ENCODE peak calls at places on chromosomes 7 and 10, in four cellular contexts. R is GM12878, I is K562, S is HepG2. Q is an unnamed sample.

GRCh38 chr10:132516771-132517725 is 20.5 kb upstream of the INPP5A start:
- ATAC-seq in R (no peak), I (peak; percentile 82), S (peak; percentile 65), Q (peak; percentile 92)

GRCh38 chr10:6929157-6929830 is 349.2 kb upstream of the PRKCQ start:
- ATAC-seq in R (no peak), I (no peak), S (no peak), Q (no peak)

GRCh38 chr7:35704261-35704660 is 9.3 kb upstream of the HERPUD2 start:
- ATAC-seq in R (no peak), I (no peak), S (no peak), Q (no peak)

GRCh38 chr10:44986670-44987069 is 8.1 kb upstream of the DEPP1 start:
- ATAC-seq in R (no peak), I (no peak), S (no peak), Q (peak; percentile 54)

GRCh38 chr10:23556727-23557440 is 118.0 kb downstream of the OTUD1 start:
- ATAC-seq in R (no peak), I (no peak), S (no peak), Q (no peak)

GRCh38 chr10:44539178-44539577 is 154.3 kb upstream of the CXCL12 start:
- ATAC-seq in R (no peak), I (no peak), S (no peak), Q (no peak)

GRCh38 chr7:42493436-42494198 is 256.6 kb upstream of the GLI3 start:
- ATAC-seq in R (no peak), I (peak; percentile 93), S (peak; percentile 32), Q (peak; percentile 95)

GRCh38 chr10:81911328-81911727 is 36.3 kb downstream of the NRG3 start:
- ATAC-seq in R (no peak), I (no peak), S (no peak), Q (no peak)

GRCh38 chr7:143419880-143420279 is 11.2 kb upstream of the EPHA1 start:
- ATAC-seq in R (no peak), I (no peak), S (no peak), Q (no peak)

GRCh38 chr7:44101966-44102845 is 1.9 kb upstream of the AEBP1 start:
- ATAC-seq in R (no peak), I (no peak), S (no peak), Q (no peak)
- TF ChIP-seq EP300 in R (no peak), I (no peak), S (no peak), Q (no peak)

GRCh38 chr7:128738570-128739047 is 550 bp upstream of the CALU start:
- ATAC-seq in R (peak; percentile 34), I (peak; percentile 29), S (peak; percentile 46), Q (peak; percentile 39)

GRCh38 chr7:128739990-128740682 is 977 bp downstream of the CALU start:
- ATAC-seq in R (no peak), I (no peak), S (no peak), Q (no peak)

GRCh38 chr7:128737867-128738390 is 1.2 kb upstream of the CALU start:
- ATAC-seq in R (no peak), I (no peak), S (no peak), Q (no peak)

GRCh38 chr7:128740996-128741395 is 1.8 kb downstream of the CALU start:
- ATAC-seq in R (no peak), I (no peak), S (no peak), Q (no peak)

DNA sequence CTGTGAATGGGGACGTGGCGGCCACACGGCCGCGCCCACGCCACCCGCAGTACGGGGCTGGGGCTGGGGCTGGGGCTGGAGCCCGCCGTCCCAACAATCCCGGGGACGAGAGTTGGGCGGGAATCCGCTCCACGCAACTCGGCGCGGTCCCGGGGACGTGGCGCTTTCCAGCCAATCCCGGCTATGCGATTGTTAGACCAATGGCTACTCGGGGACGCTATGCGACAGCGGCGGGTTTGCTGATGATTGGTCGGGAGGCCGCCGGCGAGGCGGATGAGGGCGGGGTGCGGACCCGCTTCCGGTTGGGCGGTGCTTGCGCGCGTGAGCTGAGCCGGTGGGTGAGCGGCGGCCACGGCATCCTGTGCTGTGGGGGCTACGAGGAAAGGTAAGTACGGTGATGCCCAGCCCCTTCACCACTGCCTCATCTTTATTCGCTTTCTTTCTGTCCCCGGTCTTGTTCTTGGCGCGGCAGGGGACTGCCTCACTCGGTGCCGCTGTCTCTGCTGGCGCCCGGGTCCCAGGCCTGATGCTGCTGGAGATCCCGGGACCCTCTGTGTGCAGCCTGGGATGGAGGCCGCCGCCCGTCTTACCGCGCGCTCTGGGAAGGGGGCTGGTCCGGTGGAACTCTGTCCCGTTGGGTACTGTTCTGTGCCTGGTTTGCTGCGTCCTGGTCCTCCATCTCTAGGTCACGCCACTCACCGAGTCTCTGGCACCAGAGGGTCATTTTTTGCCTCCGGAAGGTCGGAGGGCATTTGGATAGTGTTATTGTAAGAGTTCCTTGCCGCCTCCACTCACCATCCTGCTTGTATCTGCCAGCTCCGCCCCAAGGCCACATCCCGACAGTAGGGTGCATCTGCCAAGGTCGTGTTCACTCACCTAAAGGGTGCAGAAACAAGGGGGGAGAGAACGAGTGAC is at the start of gene CALU:
- ATAC-seq in R (peak; percentile 99), I (peak; percentile 96), S (peak; percentile 97), Q (peak; percentile 99)
- TF ChIP-seq EP300 in R (no peak), I (peak; percentile 46), S (no peak), Q (no peak)

DNA sequence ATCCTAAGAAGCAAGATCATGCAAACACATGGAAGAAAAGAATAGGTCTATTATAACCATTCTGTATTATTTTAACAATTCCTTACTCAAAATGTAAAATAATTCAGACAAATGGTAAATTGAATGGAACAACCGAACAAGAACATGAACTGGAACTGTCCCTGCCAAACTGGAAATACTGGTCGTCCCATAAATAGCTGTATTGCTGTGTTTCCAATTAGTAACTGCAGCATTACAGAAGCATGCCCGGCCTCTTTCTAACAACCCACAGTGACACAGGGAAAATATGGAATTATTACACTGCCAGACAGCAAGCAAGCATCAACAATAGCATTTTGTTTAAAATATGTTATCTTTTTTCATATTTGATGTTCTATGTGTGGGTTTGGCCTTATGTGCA is 1138.5 kb upstream of the PHF14 start:
- ATAC-seq in R (no peak), I (no peak), S (no peak), Q (no peak)
- TF ChIP-seq EP300 in R (no peak), I (no peak), S (no peak), Q (no peak)

GRCh38 chr7:5459084-5459483 is 35.5 kb upstream of the TNRC18 start:
- ATAC-seq in R (no peak), I (no peak), S (peak; percentile 62), Q (no peak)

GRCh38 chr7:5455581-5456222 is 32.1 kb upstream of the TNRC18 start:
- ATAC-seq in R (no peak), I (no peak), S (no peak), Q (no peak)

GRCh38 chr7:5456420-5456819 is 32.8 kb upstream of the TNRC18 start:
- ATAC-seq in R (no peak), I (no peak), S (no peak), Q (no peak)

GRCh38 chr7:5455175-5455574 is 31.5 kb upstream of the TNRC18 start:
- ATAC-seq in R (no peak), I (no peak), S (no peak), Q (no peak)

GRCh38 chr7:5457245-5457735 is 33.7 kb upstream of the TNRC18 start:
- ATAC-seq in R (peak; percentile 47), I (peak; percentile 80), S (peak; percentile 52), Q (peak; percentile 13)
- TF ChIP-seq EP300 in R (no peak), I (peak; percentile 79), S (no peak), Q (no peak)

GRCh38 chr7:69257592-69257991 is 340.7 kb upstream of the AUTS2 start:
- ATAC-seq in R (no peak), I (no peak), S (no peak), Q (no peak)

GRCh38 chr7:69260023-69260422 is 338.3 kb upstream of the AUTS2 start:
- ATAC-seq in R (no peak), I (no peak), S (no peak), Q (no peak)

GRCh38 chr7:69250958-69251357 is 347.3 kb upstream of the AUTS2 start:
- ATAC-seq in R (no peak), I (no peak), S (no peak), Q (no peak)

GRCh38 chr7:69254643-69255042 is 343.6 kb upstream of the AUTS2 start:
- ATAC-seq in R (no peak), I (no peak), S (no peak), Q (no peak)

DNA sequence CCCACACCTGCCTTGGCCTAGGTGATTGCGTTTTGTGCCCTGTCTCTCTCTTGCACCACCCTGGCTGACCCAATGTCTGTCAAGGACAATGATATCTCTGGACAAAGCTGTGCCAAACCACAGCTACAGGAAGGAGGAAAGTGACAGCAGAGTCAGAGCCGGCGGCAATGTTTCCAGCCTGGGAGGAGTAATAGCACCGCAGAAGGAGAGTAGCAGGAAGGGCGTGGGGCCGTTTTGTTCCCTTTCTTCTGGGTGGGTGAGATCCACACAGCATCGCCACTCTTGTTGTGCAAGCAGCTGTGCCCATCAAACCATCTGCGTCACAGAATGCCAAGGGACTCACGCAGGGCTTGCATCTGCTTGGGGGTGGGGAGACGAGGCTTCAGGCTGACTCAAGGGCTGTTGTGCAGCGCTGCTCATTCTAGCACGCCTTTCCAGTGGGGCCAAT is 341.6 kb upstream of the AUTS2 start:
- ATAC-seq in R (no peak), I (no peak), S (no peak), Q (peak; percentile 80)
- TF ChIP-seq EP300 in R (no peak), I (no peak), S (no peak), Q (no peak)

Q was measured in gastroesophageal sphincter.